ENCODE peak calls at places on chromosome 15, in ten cellular contexts. One of them, this sample, is unnamed.

GRCh38 chr15:98855815-98856539 is 151.6 kb downstream of the PGPEP1L start:
- DNase-seq in AG10803: no peak
- DNase-seq in endothelial cell: no peak
- DNase-seq in stimulated activated CD4-positive, alpha-beta T cell treated with anti-CD3 and anti-CD28 coated beads, Interleukin-12 subunit alpha, Interleukin-12 subunit beta, amount 100 ng/mL, for 24 hours: no peak
- DNase-seq in M059J: no peak
- DNase-seq in EH: no peak
- DNase-seq in stimulated activated CD8-positive, alpha-beta memory T cell treated with anti-CD3 and anti-CD28 coated beads, Interleukin-2, amount 100 ng/mL, for 1 hour: no peak
- DNase-seq in testis: peak; percentile 66
- DNase-seq in RPMI8226: no peak
- DNase-seq in germinal center: no peak
- DNase-seq in this sample: no peak

GRCh38 chr15:58606577-58607080 is 142.9 kb downstream of the ADAM10 start:
- DNase-seq in RPMI8226: no peak
- DNase-seq in endothelial cell: no peak
- DNase-seq in testis: no peak
- DNase-seq in stimulated activated CD8-positive, alpha-beta memory T cell treated with anti-CD3 and anti-CD28 coated beads, Interleukin-2, amount 100 ng/mL, for 1 hour: no peak
- DNase-seq in stimulated activated CD4-positive, alpha-beta T cell treated with anti-CD3 and anti-CD28 coated beads, Interleukin-12 subunit alpha, Interleukin-12 subunit beta, amount 100 ng/mL, for 24 hours: no peak
- DNase-seq in M059J: peak; percentile 8
- DNase-seq in EH: no peak
- DNase-seq in germinal center: no peak
- DNase-seq in AG10803: no peak
- DNase-seq in this sample: no peak

GRCh38 chr15:45393851-45394250 is 15.5 kb upstream of the GATM start:
- DNase-seq in RPMI8226: no peak
- DNase-seq in EH: no peak
- DNase-seq in stimulated activated CD8-positive, alpha-beta memory T cell treated with anti-CD3 and anti-CD28 coated beads, Interleukin-2, amount 100 ng/mL, for 1 hour: no peak
- DNase-seq in testis: no peak
- DNase-seq in endothelial cell: no peak
- DNase-seq in AG10803: no peak
- DNase-seq in M059J: peak; percentile 19
- DNase-seq in germinal center: no peak
- DNase-seq in stimulated activated CD4-positive, alpha-beta T cell treated with anti-CD3 and anti-CD28 coated beads, Interleukin-12 subunit alpha, Interleukin-12 subunit beta, amount 100 ng/mL, for 24 hours: no peak
- DNase-seq in this sample: no peak

GRCh38 chr15:95192923-95193322 is 961.6 kb downstream of the MCTP2 start:
- DNase-seq in germinal center: no peak
- DNase-seq in testis: no peak
- DNase-seq in EH: no peak
- DNase-seq in stimulated activated CD4-positive, alpha-beta T cell treated with anti-CD3 and anti-CD28 coated beads, Interleukin-12 subunit alpha, Interleukin-12 subunit beta, amount 100 ng/mL, for 24 hours: no peak
- DNase-seq in AG10803: no peak
- DNase-seq in RPMI8226: no peak
- DNase-seq in stimulated activated CD8-positive, alpha-beta memory T cell treated with anti-CD3 and anti-CD28 coated beads, Interleukin-2, amount 100 ng/mL, for 1 hour: no peak
- DNase-seq in endothelial cell: no peak
- DNase-seq in M059J: no peak
- DNase-seq in this sample: no peak

GRCh38 chr15:42456539-42456938 is 34.4 kb downstream of the ZNF106 start:
- DNase-seq in EH: peak; percentile 34
- DNase-seq in RPMI8226: no peak
- DNase-seq in M059J: no peak
- DNase-seq in stimulated activated CD8-positive, alpha-beta memory T cell treated with anti-CD3 and anti-CD28 coated beads, Interleukin-2, amount 100 ng/mL, for 1 hour: no peak
- DNase-seq in endothelial cell: no peak
- DNase-seq in stimulated activated CD4-positive, alpha-beta T cell treated with anti-CD3 and anti-CD28 coated beads, Interleukin-12 subunit alpha, Interleukin-12 subunit beta, amount 100 ng/mL, for 24 hours: no peak
- DNase-seq in germinal center: no peak
- DNase-seq in AG10803: peak; percentile 41
- DNase-seq in testis: no peak
- DNase-seq in this sample: no peak

GRCh38 chr15:83158393-83158792 is 49.2 kb downstream of the HDGFL3 start:
- DNase-seq in M059J: no peak
- DNase-seq in endothelial cell: no peak
- DNase-seq in stimulated activated CD4-positive, alpha-beta T cell treated with anti-CD3 and anti-CD28 coated beads, Interleukin-12 subunit alpha, Interleukin-12 subunit beta, amount 100 ng/mL, for 24 hours: no peak
- DNase-seq in RPMI8226: no peak
- DNase-seq in testis: no peak
- DNase-seq in germinal center: no peak
- DNase-seq in stimulated activated CD8-positive, alpha-beta memory T cell treated with anti-CD3 and anti-CD28 coated beads, Interleukin-2, amount 100 ng/mL, for 1 hour: no peak
- DNase-seq in EH: no peak
- DNase-seq in AG10803: no peak
- DNase-seq in this sample: no peak

GRCh38 chr15:53808058-53808703 is 48.7 kb upstream of the WDR72 start:
- DNase-seq in M059J: peak; percentile 1
- DNase-seq in endothelial cell: no peak
- DNase-seq in stimulated activated CD4-positive, alpha-beta T cell treated with anti-CD3 and anti-CD28 coated beads, Interleukin-12 subunit alpha, Interleukin-12 subunit beta, amount 100 ng/mL, for 24 hours: no peak
- DNase-seq in germinal center: no peak
- DNase-seq in stimulated activated CD8-positive, alpha-beta memory T cell treated with anti-CD3 and anti-CD28 coated beads, Interleukin-2, amount 100 ng/mL, for 1 hour: no peak
- DNase-seq in RPMI8226: peak; percentile 36
- DNase-seq in testis: no peak
- DNase-seq in AG10803: peak; percentile 0
- DNase-seq in EH: no peak
- DNase-seq in this sample: peak; percentile 8

GRCh38 chr15:33292718-33293307 is 18.0 kb upstream of the RYR3 start:
- DNase-seq in M059J: peak; percentile 63
- DNase-seq in AG10803: peak; percentile 50
- DNase-seq in stimulated activated CD8-positive, alpha-beta memory T cell treated with anti-CD3 and anti-CD28 coated beads, Interleukin-2, amount 100 ng/mL, for 1 hour: no peak
- DNase-seq in EH: peak; percentile 63
- DNase-seq in testis: peak; percentile 82
- DNase-seq in endothelial cell: peak; percentile 72
- DNase-seq in germinal center: peak; percentile 39
- DNase-seq in RPMI8226: peak; percentile 59
- DNase-seq in stimulated activated CD4-positive, alpha-beta T cell treated with anti-CD3 and anti-CD28 coated beads, Interleukin-12 subunit alpha, Interleukin-12 subunit beta, amount 100 ng/mL, for 24 hours: peak; percentile 52
- DNase-seq in this sample: no peak

GRCh38 chr15:69760263-69760855 is 307.7 kb downstream of the RPLP1 start:
- DNase-seq in EH: peak; percentile 13
- DNase-seq in stimulated activated CD4-positive, alpha-beta T cell treated with anti-CD3 and anti-CD28 coated beads, Interleukin-12 subunit alpha, Interleukin-12 subunit beta, amount 100 ng/mL, for 24 hours: no peak
- DNase-seq in endothelial cell: no peak
- DNase-seq in AG10803: peak; percentile 70
- DNase-seq in testis: no peak
- DNase-seq in RPMI8226: peak; percentile 47
- DNase-seq in stimulated activated CD8-positive, alpha-beta memory T cell treated with anti-CD3 and anti-CD28 coated beads, Interleukin-2, amount 100 ng/mL, for 1 hour: no peak
- DNase-seq in M059J: no peak
- DNase-seq in germinal center: no peak
- DNase-seq in this sample: no peak

This sample was measured in GM20000.